ENCODE peak calls at places on chromosomes 2 and 18, in nine cellular contexts. D, C, O, F, A, I, T, L and Q are unnamed samples.
A peak's percentile ranks its signal among the peaks of the same experiment; 100 is the strongest.

GRCh38 chr18:48909721-48910120 is 41.0 kb downstream of the SMAD7 start:
- DNase-seq in F (no peak), T (no peak), L (no peak), D (no peak), C (no peak), A (no peak), I (no peak), O (no peak), Q (no peak)

GRCh38 chr18:48655460-48655859 is 116.6 kb downstream of the CTIF start:
- DNase-seq in O (no peak), D (no peak), F (no peak), I (no peak), L (no peak), A (no peak), C (no peak), T (no peak), Q (no peak)

GRCh38 chr2:20930928-20931327 is 108.0 kb upstream of the LDAH start:
- DNase-seq in T (no peak), A (peak; percentile 44), D (no peak), F (peak; percentile 70), L (no peak), O (no peak), I (no peak), C (no peak), Q (no peak)

GRCh38 chr2:113840463-113840975 is 49.4 kb upstream of the ACTR3 start:
- DNase-seq in D (no peak), A (no peak), L (no peak), F (no peak), O (no peak), T (no peak), I (no peak), C (no peak), Q (no peak)

GRCh38 chr2:45119855-45120254 is 110.6 kb upstream of the SIX2 start:
- DNase-seq in D (no peak), A (peak; percentile 62), F (peak; percentile 43), L (peak; percentile 74), C (no peak), T (no peak), O (no peak), I (no peak), Q (no peak)

GRCh38 chr2:220181158-220181557 is 553.7 kb downstream of the SLC4A3 start:
- DNase-seq in T (no peak), I (no peak), O (no peak), F (no peak), C (no peak), L (peak; percentile 23), D (no peak), A (no peak), Q (no peak)

GRCh38 chr2:229922449-229923386 is at the start of gene FBXO36:
- DNase-seq in L (no peak), I (peak; percentile 85), D (peak; percentile 66), T (no peak), C (peak; percentile 87), F (peak; percentile 82), O (peak; percentile 64), A (peak; percentile 49), Q (peak; percentile 92)

GRCh38 chr2:239166201-239166834 is 234.5 kb downstream of the HDAC4 start:
- DNase-seq in D (no peak), I (no peak), F (no peak), T (no peak), O (no peak), C (no peak), L (no peak), A (no peak), Q (no peak)

GRCh38 chr2:9165625-9166024 is 41.0 kb upstream of the ASAP2 start:
- DNase-seq in O (peak; percentile 6), T (no peak), C (no peak), L (peak; percentile 34), A (no peak), I (no peak), D (no peak), F (peak; percentile 61), Q (no peak)